ENCODE peak calls at places on chromosomes 13 and 19, in eight cellular contexts. S is cardiac muscle cell, W is thoracic aorta, J is astrocyte, M is fibroblast of lung, Y is endothelial cell of umbilical vein, I is psoas muscle, D is tibial artery. O is an unnamed sample. For H3K27me3, the result is how much of the 10 kb centered on the place peaks cover.

GRCh38 chr13:82962422-82962821 is 919.9 kb downstream of the SLITRK1 start:
- DNase-seq in S (peak), W (no peak), J (peak), M (peak), Y (no peak), I (no peak), D (no peak), O (no peak)

GRCh38 chr19:44657211-44657921 is 13.7 kb downstream of the PVR start:
- DNase-seq in S (peak), W (peak), J (peak), M (peak), Y (peak), I (peak), D (peak), O (no peak)

GRCh38 chr19:1240925-1241324 is 626 bp upstream of the ATP5F1D start:
- DNase-seq in S (no peak), W (no peak), J (no peak), M (no peak), Y (no peak), I (no peak), D (no peak), O (no peak)

GRCh38 chr19:56104423-56104822 is 16.7 kb downstream of the ZNF787 start:
- DNase-seq in S (no peak), W (no peak), J (no peak), M (no peak), Y (no peak), I (no peak), D (no peak), O (no peak)

GRCh38 chr19:1945899-1946298 is 4.9 kb downstream of the CSNK1G2 start:
- DNase-seq in S (peak), W (no peak), J (no peak), M (no peak), Y (peak), I (no peak), D (no peak), O (no peak)

GRCh38 chr13:37806666-37807065 is 62.9 kb downstream of the TRPC4 start:
- DNase-seq in S (no peak), W (no peak), J (no peak), M (no peak), Y (no peak), I (no peak), D (no peak), O (no peak)

GRCh38 chr13:46172531-46172991 is 9.4 kb downstream of the LCP1 start:
- DNase-seq in S (no peak), W (no peak), J (no peak), M (no peak), Y (no peak), I (no peak), D (peak), O (no peak)

GRCh38 chr13:100432611-100433010 is 156.0 kb downstream of the GGACT start:
- DNase-seq in S (no peak), W (no peak), J (no peak), M (no peak), Y (no peak), I (no peak), D (no peak), O (no peak)

GRCh38 chr13:28719227-28719562 is 425 bp upstream of the SLC46A3 start:
- DNase-seq in S (no peak), W (no peak), J (no peak), M (peak), Y (no peak), I (no peak), D (no peak), O (no peak)

GRCh38 chr13:32234914-32235313 is 80.2 kb downstream of the ZAR1L start:
- DNase-seq in S (peak), W (no peak), J (no peak), M (no peak), Y (no peak), I (no peak), D (no peak), O (no peak)

GRCh38 chr13:114099191-114099590 is 33.2 kb downstream of the RASA3 start:
- DNase-seq in S (peak), W (peak), J (peak), M (peak), Y (no peak), I (peak), D (peak), O (peak)

GRCh38 chr13:99144306-99144705 is 56.3 kb upstream of the UBAC2 start:
- DNase-seq in S (no peak), W (no peak), J (no peak), M (no peak), Y (no peak), I (no peak), D (no peak), O (no peak)

GRCh38 chr13:40472427-40473220 is 193.8 kb downstream of the FOXO1 start:
- DNase-seq in S (no peak), W (no peak), J (no peak), M (no peak), Y (no peak), I (no peak), D (no peak), O (no peak)

GRCh38 chr13:44014501-44014900 is 134.8 kb downstream of the LACC1 start:
- DNase-seq in S (no peak), W (no peak), J (no peak), M (no peak), Y (peak), I (no peak), D (no peak), O (no peak)

GRCh38 chr19:50046649-50047503 is 21.1 kb downstream of the ZNF473 start:
- DNase-seq in S (peak), W (peak), J (no peak), M (peak), Y (no peak), I (peak), D (peak), O (no peak)

GRCh38 chr13:42049454-42049780 is 969 bp downstream of the DGKH start:
- DNase-seq in S (no peak), W (no peak), J (no peak), M (no peak), Y (no peak), I (no peak), D (no peak), O (no peak)

GRCh38 chr19:10402441-10403038 is 802 bp downstream of the CDC37 start:
- DNase-seq in S (peak), W (no peak), J (no peak), M (peak), Y (peak), I (peak), D (no peak), O (no peak)

GRCh38 chr19:33530842-33531241 is 9.3 kb upstream of the PEPD start:
- DNase-seq in S (no peak), W (no peak), J (no peak), M (no peak), Y (no peak), I (no peak), D (no peak), O (no peak)

GRCh38 chr19:45069056-45069455 is 7.2 kb downstream of the ZNF296 start:
- DNase-seq in S (peak), W (no peak), J (no peak), M (no peak), Y (no peak), I (no peak), D (no peak), O (no peak)

GRCh38 chr19:44747739-44748425 is 626 bp upstream of the BCL3 start:
- DNase-seq in S (peak), W (no peak), J (peak), M (peak), Y (peak), I (peak), D (peak), O (no peak)

GRCh38 chr19:40519352-40520322 is 52.8 kb downstream of the SPTBN4 start:
- DNase-seq in S (peak), W (no peak), J (peak), M (peak), Y (no peak), I (peak), D (no peak), O (no peak)

GRCh38 chr13:41696163-41697003 is 239.0 kb downstream of the RGCC start:
- DNase-seq in S (peak), W (no peak), J (peak), M (peak), Y (peak), I (no peak), D (no peak), O (peak)

GRCh38 chr13:41263261-41263971 is at the start of gene MTRF1:
- DNase-seq in S (peak), W (peak), J (peak), M (peak), Y (peak), I (peak), D (peak), O (peak)

GRCh38 chr19:54478677-54479266 is 5.7 kb upstream of the CDC42EP5 start:
- DNase-seq in S (peak), W (no peak), J (peak), M (peak), Y (peak), I (no peak), D (no peak), O (no peak)

GRCh38 chr13:33228645-33229445 is 56.7 kb downstream of the STARD13 start:
- DNase-seq in S (peak), W (no peak), J (peak), M (peak), Y (peak), I (no peak), D (no peak), O (no peak)

GRCh38 chr13:83845121-83845520 is 37.2 kb downstream of the SLITRK1 start:
- DNase-seq in S (no peak), W (no peak), J (peak), M (no peak), Y (no peak), I (no peak), D (no peak), O (no peak)

GRCh38 chr13:102395174-102395573 is 6.7 kb downstream of the FGF14 start:
- DNase-seq in S (no peak), W (no peak), J (no peak), M (no peak), Y (no peak), I (no peak), D (no peak), O (no peak)

GRCh38 chr13:106573279-106573831 is 5.4 kb upstream of the ARGLU1 start:
- DNase-seq in S (peak), W (no peak), J (peak), M (peak), Y (no peak), I (no peak), D (peak), O (peak)

GRCh38 chr13:60957816-60958215 is 457.8 kb downstream of the PCDH20 start:
- DNase-seq in S (no peak), W (no peak), J (no peak), M (no peak), Y (no peak), I (no peak), D (no peak), O (no peak)

GRCh38 chr19:33467851-33468250 is 53.7 kb downstream of the PEPD start:
- DNase-seq in S (no peak), W (no peak), J (no peak), M (no peak), Y (no peak), I (no peak), D (no peak), O (no peak)

GRCh38 chr13:91153372-91153771 is 194.1 kb upstream of the MIR17HG start:
- DNase-seq in S (no peak), W (no peak), J (peak), M (no peak), Y (no peak), I (no peak), D (no peak), O (peak)

GRCh38 chr13:53160211-53160610 is 131.6 kb downstream of the OLFM4 start:
- DNase-seq in S (no peak), W (no peak), J (no peak), M (no peak), Y (no peak), I (no peak), D (no peak), O (no peak)
- H3K27me3 ChIP-seq in S (under half), W (under half), J (under half), M (under half), Y (under half), I (under half), D (under half), O (under half)

GRCh38 chr19:29013988-29014387 is 199.0 kb downstream of the UQCRFS1 start:
- DNase-seq in S (no peak), W (no peak), J (no peak), M (no peak), Y (no peak), I (no peak), D (no peak), O (no peak)

GRCh38 chr19:29012457-29012856 is 200.5 kb downstream of the UQCRFS1 start:
- DNase-seq in S (no peak), W (no peak), J (no peak), M (no peak), Y (no peak), I (no peak), D (no peak), O (no peak)

GRCh38 chr19:29014857-29015436 is 198.0 kb downstream of the UQCRFS1 start:
- DNase-seq in S (no peak), W (no peak), J (no peak), M (no peak), Y (no peak), I (no peak), D (no peak), O (no peak)

GRCh38 chr19:29015569-29015968 is 197.4 kb downstream of the UQCRFS1 start:
- DNase-seq in S (no peak), W (no peak), J (no peak), M (no peak), Y (no peak), I (no peak), D (no peak), O (no peak)

GRCh38 chr19:29013325-29013724 is 199.6 kb downstream of the UQCRFS1 start:
- DNase-seq in S (no peak), W (no peak), J (no peak), M (no peak), Y (no peak), I (no peak), D (no peak), O (no peak)
- TF ChIP-seq CTCF in S (no peak), W (no peak), J (no peak), M (no peak), Y (no peak), I (no peak), D (no peak), O (no peak)

DNA sequence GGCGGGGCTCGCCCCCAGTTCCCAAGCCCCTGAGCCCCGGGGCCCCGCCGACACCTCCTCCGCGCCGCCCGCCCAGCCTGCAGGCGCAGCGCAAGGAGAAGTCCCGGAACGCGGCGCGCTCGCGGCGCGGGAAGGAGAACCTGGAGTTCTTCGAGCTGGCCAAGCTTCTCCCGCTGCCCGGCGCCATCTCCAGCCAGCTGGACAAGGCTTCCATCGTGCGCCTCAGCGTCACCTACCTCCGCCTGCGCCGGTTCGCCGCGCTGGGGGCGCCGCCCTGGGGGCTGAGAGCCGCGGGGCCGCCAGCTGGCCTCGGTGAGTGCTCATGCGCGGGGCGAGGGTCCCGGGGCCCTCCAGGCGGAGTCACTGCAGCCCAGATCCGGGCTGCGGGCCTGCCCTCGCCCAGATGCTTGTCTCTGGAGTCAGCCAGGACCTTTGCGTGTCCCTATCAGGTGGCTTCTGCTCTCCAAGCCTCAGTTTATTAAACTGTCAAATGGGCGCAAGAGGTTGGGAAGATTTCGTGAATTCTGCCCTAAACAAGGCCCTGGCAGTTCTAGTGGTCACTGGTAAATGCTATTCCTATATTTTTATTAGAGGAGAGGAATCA is 2.0 kb downstream of the NPAS1 start:
- DNase-seq in S (no peak), W (no peak), J (no peak), M (no peak), Y (no peak), I (no peak), D (no peak), O (no peak)
- H3K4me3 ChIP-seq in S (peak), W (peak), J (no peak), M (no peak), Y (no peak), I (peak), D (no peak), O (peak)

DNA sequence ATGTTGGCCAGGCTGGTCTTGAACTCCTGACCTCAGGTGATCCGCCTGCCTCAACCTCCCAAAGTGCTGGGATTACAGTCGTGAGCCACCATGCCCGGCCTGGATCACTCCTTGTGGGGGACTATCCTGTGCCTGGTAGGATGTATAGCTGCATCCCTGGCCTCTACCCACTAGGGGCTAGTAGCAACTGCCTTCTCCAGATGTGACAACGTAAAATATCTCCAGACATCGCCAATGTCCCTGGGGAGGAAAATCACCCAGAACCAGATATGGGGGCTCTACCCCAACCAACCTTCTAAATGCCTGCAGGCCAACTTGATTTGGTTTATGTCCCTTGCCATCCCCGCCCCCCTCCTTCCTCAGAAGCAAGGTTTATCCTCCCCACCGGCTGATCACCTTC is 12.7 kb downstream of the TM6SF2 start:
- DNase-seq in S (no peak), W (no peak), J (no peak), M (no peak), Y (no peak), I (no peak), D (no peak), O (no peak)
- H3K27me3 ChIP-seq in S (under half), W (under half), J (under half), M (under half), Y (under half), I (half or more), D (under half), O (under half)

O was measured in BJ.